ENCODE peak calls at places on chromosomes 11 and 22, in six cellular contexts. R is HCT116, I is tibial nerve, C is heart left ventricle, D is A549, T is breast epithelium. S is an unnamed sample.

GRCh38 chr11:36462321-36462720 is 47.8 kb downstream of the TRAF6 start:
- DNase-seq in R (no peak), I (no peak), C (no peak), D (no peak), T (no peak), S (no peak)

GRCh38 chr11:113083571-113083970 is 122.4 kb downstream of the NCAM1 start:
- DNase-seq in R (no peak), I (no peak), C (no peak), D (no peak), T (no peak), S (no peak)

GRCh38 chr11:118912742-118913410 is 12.8 kb downstream of the BCL9L start:
- DNase-seq in R (no peak), I (no peak), C (no peak), D (peak), T (no peak), S (no peak)

GRCh38 chr11:93543292-93543977 is at the start of gene SMCO4:
- DNase-seq in R (peak), I (peak), C (peak), D (peak), T (peak), S (peak)

GRCh38 chr22:31361743-31362142 is 15.6 kb upstream of the PATZ1 start:
- DNase-seq in R (no peak), I (no peak), C (no peak), D (no peak), T (no peak), S (no peak)

GRCh38 chr11:73270089-73270854 is 1.9 kb upstream of the P2RY6 start:
- DNase-seq in R (no peak), I (no peak), C (no peak), D (no peak), T (no peak), S (no peak)

GRCh38 chr11:8810331-8811301 is 100.4 kb upstream of the AKIP1 start:
- DNase-seq in R (no peak), I (peak), C (peak), D (no peak), T (peak), S (peak)

GRCh38 chr11:5992604-5993251 is 5.9 kb upstream of the OR52L1 start:
- DNase-seq in R (peak), I (no peak), C (no peak), D (peak), T (no peak), S (peak)

GRCh38 chr11:93085097-93085496 is 112.7 kb downstream of the SLC36A4 start:
- DNase-seq in R (no peak), I (no peak), C (no peak), D (no peak), T (no peak), S (peak)

GRCh38 chr11:76185511-76185910 is 20.8 kb downstream of the WNT11 start:
- DNase-seq in R (no peak), I (no peak), C (no peak), D (no peak), T (no peak), S (no peak)

GRCh38 chr11:124961972-124962609 is 8.1 kb downstream of the CCDC15 start:
- DNase-seq in R (peak), I (no peak), C (no peak), D (peak), T (no peak), S (peak)
- TF ChIP-seq POLR2A in R (no peak), I (no peak), C (no peak), D (no peak), T (no peak), S (no peak)

DNA sequence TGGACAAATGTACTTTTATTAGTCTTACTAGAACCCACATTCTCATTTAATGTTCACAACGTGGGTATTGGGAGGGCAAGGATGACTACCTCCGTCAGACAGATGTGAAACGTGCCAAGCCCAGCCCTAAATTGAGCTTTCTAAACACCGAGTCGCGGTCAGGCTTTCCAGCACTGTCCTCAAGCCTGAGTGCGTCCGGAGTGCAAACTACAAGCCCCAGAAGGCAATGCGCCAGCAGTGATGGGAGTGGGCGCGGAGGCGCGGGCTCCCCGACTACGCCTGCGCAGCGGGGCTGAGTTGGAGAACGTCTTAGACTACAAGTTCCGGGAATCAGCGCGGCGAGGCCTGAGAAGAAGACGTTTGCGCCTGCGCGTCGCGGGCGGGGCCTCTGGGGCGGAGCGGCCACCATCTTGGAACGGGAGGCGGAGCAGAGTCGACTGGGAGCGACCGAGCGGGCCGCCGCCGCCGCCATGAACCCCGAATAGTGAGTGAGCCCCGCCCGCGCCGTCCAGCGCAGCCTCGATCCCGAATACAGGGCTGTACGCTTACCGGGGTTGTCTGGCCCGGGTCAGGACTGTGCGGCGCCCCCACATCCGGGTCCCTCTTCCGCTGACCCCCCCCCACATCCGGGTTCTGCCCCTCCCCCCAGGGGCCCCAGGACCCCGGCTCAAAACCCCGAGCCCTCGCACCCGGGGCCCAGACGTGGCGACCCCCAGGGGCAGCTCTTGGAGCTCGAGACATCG is at the start of gene RAB1B:
- DNase-seq in R (peak), I (peak), C (peak), D (peak), T (peak), S (peak)
- TF ChIP-seq POLR2A in R (peak), I (peak), C (peak), D (peak), T (peak), S (peak)

GRCh38 chr22:19520566-19521305 is 3.5 kb downstream of the CLDN5 start:
- DNase-seq in R (no peak), I (no peak), C (no peak), D (no peak), T (no peak), S (no peak)
- TF ChIP-seq POLR2A in R (no peak), I (no peak), C (no peak), D (no peak), T (no peak), S (no peak)

DNA sequence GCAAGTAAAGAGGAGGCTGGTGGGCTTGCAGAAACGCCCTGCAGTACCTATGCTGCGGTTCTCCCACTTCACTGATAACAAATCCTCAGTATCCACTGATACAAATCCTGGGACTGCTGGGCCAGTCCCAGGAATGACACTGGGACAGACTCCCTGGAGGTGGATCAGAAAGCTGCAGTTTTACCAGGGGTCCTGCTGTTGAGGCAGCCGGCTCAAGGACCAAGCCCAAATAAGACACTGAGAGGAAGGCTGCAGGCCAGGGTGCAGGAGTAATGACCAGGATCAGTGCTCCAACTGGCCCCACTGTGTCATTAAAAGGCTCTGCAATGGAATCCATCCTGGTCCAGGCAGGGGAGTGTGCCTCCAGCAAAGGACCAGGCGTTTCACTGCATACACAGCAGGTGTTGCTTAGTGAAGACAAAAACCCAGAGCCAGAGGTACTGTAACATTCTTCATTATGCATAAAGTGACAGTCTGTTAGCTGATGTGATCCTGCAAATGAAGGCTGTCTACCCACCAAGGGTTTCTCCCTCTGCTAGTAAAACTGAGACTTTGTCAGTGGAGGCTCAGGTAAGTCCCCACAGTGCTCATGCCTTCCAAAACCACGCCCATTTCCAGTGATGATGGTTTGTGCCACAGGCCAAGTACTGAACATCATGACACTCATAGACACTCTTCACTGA is 1.4 kb upstream of the C22orf39 start:
- DNase-seq in R (no peak), I (no peak), C (no peak), D (no peak), T (no peak), S (no peak)
- TF ChIP-seq POLR2A in R (no peak), I (no peak), C (no peak), D (no peak), T (no peak), S (no peak)

DNA sequence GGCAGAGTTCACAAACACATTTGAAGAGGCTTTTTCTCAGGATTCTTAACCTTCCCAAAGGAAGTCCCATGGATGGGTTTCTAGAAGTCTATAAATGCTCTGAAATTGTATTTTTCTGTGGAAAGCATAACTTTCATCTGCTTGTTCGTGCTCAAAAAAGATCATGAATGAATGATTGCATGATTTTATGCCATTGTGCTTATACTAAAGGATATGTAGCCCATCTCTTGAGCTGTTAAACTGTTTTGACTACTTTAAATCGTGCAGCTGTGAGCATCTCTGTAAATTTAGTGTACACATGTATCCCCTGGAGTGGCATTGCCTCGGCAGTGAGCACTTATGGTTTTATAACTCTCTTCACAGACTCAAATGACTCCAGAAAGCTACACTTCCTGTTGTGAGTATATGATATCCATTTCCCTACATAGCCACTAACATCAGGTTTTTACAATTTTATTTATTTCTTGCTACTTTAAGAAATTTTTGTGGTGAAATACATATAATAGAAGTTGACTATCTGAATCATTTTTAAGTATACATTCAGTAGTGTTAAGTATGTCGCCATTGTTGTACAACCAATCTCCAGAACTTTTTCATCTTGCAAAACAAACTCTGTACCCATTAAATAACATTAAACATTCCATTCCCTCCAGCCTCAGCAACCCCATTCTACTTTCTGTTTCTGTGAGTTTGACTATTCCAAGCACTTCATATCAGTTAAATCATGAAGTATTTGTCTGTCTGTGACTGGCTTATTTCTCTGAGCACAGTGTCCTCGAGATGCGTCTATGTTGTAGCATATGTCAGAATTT is 8.0 kb downstream of the NEAT1 start:
- DNase-seq in R (no peak), I (peak), C (no peak), D (peak), T (peak), S (no peak)
- TF ChIP-seq POLR2A in R (peak), I (no peak), C (no peak), D (no peak), T (no peak), S (no peak)

GRCh38 chr22:36365020-36365411 is 22.8 kb downstream of the MYH9 start:
- DNase-seq in R (peak), I (no peak), C (peak), D (peak), T (no peak), S (no peak)
- TF ChIP-seq POLR2A in R (no peak), I (no peak), C (no peak), D (no peak), T (no peak), S (no peak)

GRCh38 chr11:65852508-65853248 is 5.3 kb downstream of the CFL1 start:
- DNase-seq in R (no peak), I (no peak), C (no peak), D (no peak), T (no peak), S (no peak)
- TF ChIP-seq POLR2A in R (no peak), I (no peak), C (no peak), D (no peak), T (no peak), S (no peak)

DNA sequence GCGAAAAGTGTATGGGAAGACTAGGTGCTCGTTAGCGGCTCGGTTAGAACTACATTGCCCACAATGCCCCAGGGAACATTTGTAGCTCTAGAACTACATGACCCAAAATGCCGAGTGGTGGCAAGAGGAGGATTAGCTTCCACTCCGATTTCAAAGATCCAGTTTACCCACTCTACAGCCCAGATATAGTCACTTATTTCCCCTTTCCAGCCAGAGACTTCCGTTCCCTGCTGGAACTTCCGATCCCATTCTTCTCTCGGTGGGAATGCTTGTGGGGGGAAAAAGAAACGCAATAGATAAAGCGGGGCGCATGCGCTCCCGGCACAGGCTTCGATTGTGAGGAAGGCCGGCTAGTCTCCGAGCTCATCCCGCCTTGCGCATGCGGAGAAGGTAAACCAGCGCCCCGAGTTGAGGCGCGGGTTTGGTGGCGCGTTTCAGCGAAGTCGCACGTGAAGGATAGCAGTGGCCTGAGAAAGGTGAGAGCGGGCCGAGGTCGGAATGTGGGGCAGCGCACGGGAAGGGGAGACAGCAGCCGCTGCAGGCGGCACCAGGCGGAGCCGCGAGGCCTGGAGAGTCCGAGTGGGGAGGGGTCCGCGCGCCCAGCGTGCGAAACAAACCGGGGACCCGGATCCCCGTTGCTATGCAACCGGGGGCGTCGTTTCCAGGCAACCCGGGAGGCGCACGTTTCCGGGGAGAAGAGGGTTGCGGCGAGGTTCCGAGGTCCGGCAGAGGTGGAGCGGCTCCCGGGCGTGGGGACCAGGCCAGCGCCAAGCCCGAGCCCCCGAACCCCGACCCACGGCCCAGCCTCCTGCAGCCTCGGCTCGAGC is at the start of gene TMEM109:
- DNase-seq in R (peak), I (peak), C (peak), D (peak), T (peak), S (peak)
- TF ChIP-seq POLR2A in R (peak), I (peak), C (no peak), D (peak), T (peak), S (peak)

DNA sequence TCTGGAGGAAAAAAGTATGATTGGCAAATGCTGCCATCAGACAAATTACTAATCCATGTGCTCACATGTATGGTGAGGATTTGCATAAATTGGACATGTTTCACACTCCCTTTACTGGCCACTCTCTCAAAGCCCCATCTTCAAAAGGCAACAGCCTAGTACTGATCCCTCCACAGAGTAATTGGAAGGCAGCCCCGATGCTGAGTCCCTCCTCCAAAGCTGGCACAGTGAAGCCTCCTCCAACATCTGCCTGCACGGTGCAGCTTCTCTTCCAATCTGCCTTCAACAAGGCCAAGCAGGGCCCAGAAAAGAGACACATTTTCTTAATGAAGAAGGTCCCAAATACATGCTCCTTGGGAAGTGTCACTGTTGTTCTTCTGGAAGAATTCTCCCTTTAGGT is 350.6 kb downstream of the OPCML start:
- DNase-seq in R (no peak), I (no peak), C (no peak), D (no peak), T (no peak), S (no peak)
- TF ChIP-seq POLR2A in R (no peak), I (no peak), C (no peak), D (no peak), T (no peak), S (no peak)

GRCh38 chr11:68905421-68906360 is 2.0 kb downstream of the IGHMBP2 start:
- DNase-seq in R (no peak), I (no peak), C (no peak), D (no peak), T (no peak), S (no peak)

GRCh38 chr11:68900835-68901381 is 2.7 kb downstream of the MRPL21 start:
- DNase-seq in R (no peak), I (no peak), C (no peak), D (no peak), T (no peak), S (no peak)

GRCh38 chr11:68903288-68903630 is 373 bp downstream of the MRPL21 start:
- DNase-seq in R (no peak), I (no peak), C (no peak), D (no peak), T (no peak), S (no peak)

GRCh38 chr11:68904458-68904847 is 762 bp downstream of the IGHMBP2 start:
- DNase-seq in R (no peak), I (no peak), C (peak), D (peak), T (no peak), S (peak)

GRCh38 chr11:68903631-68904457 is at the start of the genes IGHMBP2 and MRPL21:
- DNase-seq in R (peak), I (peak), C (peak), D (peak), T (peak), S (peak)
- TF ChIP-seq POLR2A in R (peak), I (peak), C (no peak), D (peak), T (peak), S (peak)

S was measured in H54.